ENCODE peak calls at places on chromosomes 5 and 9, in nine cellular contexts. G, X, A, D, U, B, N, R and H are unnamed samples.

GRCh38 chr5:169548315-169548714 is 35.3 kb upstream of the SPDL1 start:
- DNase-seq in G (peak; percentile 25), X (no peak), A (no peak), D (peak; percentile 5), U (no peak), B (no peak), N (no peak), R (peak; percentile 72), H (no peak)

GRCh38 chr9:127108182-127108876 is 14.1 kb downstream of the ANGPTL2 start:
- DNase-seq in G (no peak), X (no peak), A (peak; percentile 61), D (no peak), U (no peak), B (no peak), N (no peak), R (no peak), H (no peak)

GRCh38 chr5:138469540-138470321 is 4.5 kb downstream of the EGR1 start:
- DNase-seq in G (no peak), X (no peak), A (peak; percentile 41), D (no peak), U (no peak), B (no peak), N (no peak), R (peak; percentile 90), H (peak; percentile 80)

GRCh38 chr5:60010328-60010727 is 116.8 kb upstream of the PDE4D start:
- DNase-seq in G (no peak), X (no peak), A (no peak), D (no peak), U (no peak), B (no peak), N (no peak), R (no peak), H (no peak)

GRCh38 chr5:167207081-167207480 is 1084.4 kb upstream of the WWC1 start:
- DNase-seq in G (no peak), X (no peak), A (no peak), D (no peak), U (peak; percentile 46), B (peak; percentile 18), N (no peak), R (no peak), H (no peak)

GRCh38 chr5:130885027-130885426 is 280.0 kb downstream of the HINT1 start:
- DNase-seq in G (no peak), X (no peak), A (no peak), D (no peak), U (no peak), B (no peak), N (no peak), R (no peak), H (no peak)

GRCh38 chr9:131999692-132000551 is 79.7 kb downstream of the MED27 start:
- DNase-seq in G (no peak), X (no peak), A (no peak), D (no peak), U (no peak), B (no peak), N (no peak), R (peak; percentile 36), H (no peak)

GRCh38 chr5:148347706-148348105 is 12.3 kb downstream of the SPINK9 start:
- DNase-seq in G (no peak), X (no peak), A (no peak), D (no peak), U (no peak), B (no peak), N (no peak), R (no peak), H (no peak)

GRCh38 chr5:135107101-135107500 is 73.1 kb upstream of the PITX1 start:
- DNase-seq in G (no peak), X (no peak), A (no peak), D (no peak), U (no peak), B (no peak), N (no peak), R (no peak), H (no peak)

GRCh38 chr9:84343111-84343521 is 2.6 kb upstream of the SLC28A3 start:
- DNase-seq in G (no peak), X (no peak), A (no peak), D (no peak), U (no peak), B (no peak), N (no peak), R (no peak), H (no peak)

GRCh38 chr9:27125030-27125429 is 16.0 kb downstream of the TEK start:
- DNase-seq in G (no peak), X (no peak), A (peak; percentile 82), D (peak; percentile 5), U (peak; percentile 36), B (peak; percentile 75), N (no peak), R (no peak), H (peak; percentile 26)

GRCh38 chr9:133558191-133559126 is 24.0 kb downstream of the ADAMTSL2 start:
- DNase-seq in G (peak; percentile 67), X (no peak), A (no peak), D (no peak), U (peak; percentile 36), B (no peak), N (no peak), R (peak; percentile 72), H (peak; percentile 33)

GRCh38 chr9:2411459-2412215 is 209.9 kb upstream of the VLDLR start:
- DNase-seq in G (peak; percentile 32), X (no peak), A (no peak), D (no peak), U (peak; percentile 58), B (no peak), N (no peak), R (no peak), H (no peak)

GRCh38 chr5:151886741-151887261 is 37.9 kb downstream of the GLRA1 start:
- DNase-seq in G (no peak), X (no peak), A (no peak), D (no peak), U (no peak), B (no peak), N (no peak), R (no peak), H (no peak)

GRCh38 chr9:116951588-116952433 is 264.7 kb downstream of the TRIM32 start:
- DNase-seq in G (no peak), X (no peak), A (no peak), D (no peak), U (peak; percentile 93), B (no peak), N (no peak), R (no peak), H (no peak)